ENCODE peak calls at places on chromosomes 7 and 10, in five cellular contexts. X is stimulated activated CD8-positive, alpha-beta memory T cell treated with anti-CD3 and anti-CD28 coated beads, Interleukin-15, amount 100 ng/mL, for 24 hours; W is CD4-positive, alpha-beta T cell; Y is HAP-1; K is M059J. D is an unnamed sample.

GRCh38 chr7:118389629-118390028 is 165.1 kb downstream of the ANKRD7 start:
- DNase-seq in X (no peak), W (no peak), Y (no peak), K (no peak), D (no peak)

GRCh38 chr10:89062861-89063260 is 72.3 kb downstream of the FAS start:
- DNase-seq in X (no peak), W (no peak), Y (no peak), K (peak; percentile 35), D (no peak)

GRCh38 chr10:62584216-62584615 is 210.0 kb downstream of the ZNF365 start:
- DNase-seq in X (no peak), W (no peak), Y (no peak), K (peak; percentile 93), D (no peak)

GRCh38 chr10:124626759-124627380 is 117.3 kb downstream of the FAM53B start:
- DNase-seq in X (no peak), W (peak; percentile 58), Y (no peak), K (no peak), D (no peak)

GRCh38 chr10:53479365-53479764 is 706.8 kb upstream of the MBL2 start:
- DNase-seq in X (no peak), W (no peak), Y (peak; percentile 89), K (no peak), D (no peak)

GRCh38 chr7:129768614-129769399 is 157.3 kb downstream of the NRF1 start:
- DNase-seq in X (no peak), W (no peak), Y (no peak), K (no peak), D (no peak)

GRCh38 chr10:61250131-61250530 is 203.1 kb downstream of the TMEM26 start:
- DNase-seq in X (no peak), W (no peak), Y (no peak), K (no peak), D (no peak)

GRCh38 chr10:119538632-119539358 is 3.7 kb downstream of the RGS10 start:
- DNase-seq in X (no peak), W (peak; percentile 46), Y (no peak), K (no peak), D (no peak)

GRCh38 chr10:60417024-60417423 is 27.3 kb upstream of the ANK3 start:
- DNase-seq in X (no peak), W (no peak), Y (no peak), K (peak; percentile 66), D (no peak)

GRCh38 chr10:24254180-24254579 is 45.2 kb downstream of the KIAA1217 start:
- DNase-seq in X (no peak), W (no peak), Y (no peak), K (peak; percentile 6), D (no peak)

GRCh38 chr10:62019013-62019684 is 117.7 kb downstream of the ARID5B start:
- DNase-seq in X (no peak), W (no peak), Y (peak; percentile 68), K (peak; percentile 63), D (no peak)

GRCh38 chr7:158782638-158783490 is 46.4 kb downstream of the ESYT2 start:
- DNase-seq in X (no peak), W (peak; percentile 13), Y (no peak), K (peak; percentile 45), D (no peak)

GRCh38 chr7:15113752-15114151 is 211.2 kb upstream of the DGKB start:
- DNase-seq in X (no peak), W (no peak), Y (no peak), K (peak; percentile 44), D (no peak)

GRCh38 chr10:68208424-68209042 is 23.4 kb downstream of the ATOH7 start:
- DNase-seq in X (no peak), W (no peak), Y (peak; percentile 73), K (peak; percentile 56), D (peak; percentile 34)

GRCh38 chr7:148697256-148697841 is 1.4 kb upstream of the CUL1 start:
- DNase-seq in X (no peak), W (peak; percentile 15), Y (no peak), K (no peak), D (no peak)

GRCh38 chr10:76036410-76036940 is 605.1 kb downstream of the LRMDA start:
- DNase-seq in X (no peak), W (peak; percentile 34), Y (peak; percentile 3), K (peak; percentile 57), D (peak; percentile 33)

GRCh38 chr10:71260622-71261325 is 48.4 kb downstream of the UNC5B start:
- DNase-seq in X (no peak), W (no peak), Y (no peak), K (peak; percentile 62), D (peak; percentile 47)

GRCh38 chr10:68231916-68232315 is at the start of gene ATOH7:
- DNase-seq in X (no peak), W (no peak), Y (no peak), K (no peak), D (no peak)

GRCh38 chr7:124723012-124723411 is 42.6 kb downstream of the GPR37 start:
- DNase-seq in X (no peak), W (no peak), Y (no peak), K (peak; percentile 83), D (no peak)

GRCh38 chr7:132770055-132770454 is 193.8 kb upstream of the PLXNA4 start:
- DNase-seq in X (no peak), W (no peak), Y (no peak), K (no peak), D (no peak)

GRCh38 chr10:124012066-124012465 is 81.3 kb downstream of the CHST15 start:
- DNase-seq in X (no peak), W (no peak), Y (no peak), K (no peak), D (no peak)

GRCh38 chr10:130513686-130514476 is 377.7 kb downstream of the GLRX3 start:
- DNase-seq in X (no peak), W (no peak), Y (no peak), K (no peak), D (no peak)

GRCh38 chr10:31875608-31876007 is 53.0 kb downstream of the ARHGAP12 start:
- DNase-seq in X (no peak), W (no peak), Y (no peak), K (no peak), D (no peak)

GRCh38 chr7:120741371-120742042 is 116.4 kb downstream of the TSPAN12 start:
- DNase-seq in X (no peak), W (no peak), Y (peak; percentile 49), K (no peak), D (no peak)

GRCh38 chr7:154898973-154899855 is 103.7 kb downstream of the PAXIP1 start:
- DNase-seq in X (no peak), W (no peak), Y (no peak), K (no peak), D (no peak)

GRCh38 chr7:51645298-51645697 is 328.7 kb upstream of the COBL start:
- DNase-seq in X (no peak), W (no peak), Y (no peak), K (no peak), D (no peak)

GRCh38 chr10:13528138-13528874 is 508 bp downstream of the BEND7 start:
- DNase-seq in X (no peak), W (no peak), Y (no peak), K (no peak), D (no peak)

D was measured in caudate nucleus.